ENCODE peak calls at places on chromosome 22, in four cellular contexts. C, Q, I and Y are unnamed samples.

GRCh38 chr22:47161631-47162030 is 399.2 kb downstream of the TBC1D22A start:
- DNase-seq in C (no peak), Q (peak; percentile 3), I (no peak), Y (no peak)

GRCh38 chr22:25139062-25139461 is 60.6 kb upstream of the CRYBB3 start:
- DNase-seq in C (no peak), Q (peak; percentile 59), I (no peak), Y (peak; percentile 62)

GRCh38 chr22:20111045-20111688 is 4.7 kb upstream of the RANBP1 start:
- DNase-seq in C (peak; percentile 37), Q (no peak), I (no peak), Y (peak; percentile 29)

GRCh38 chr22:44497218-44497903 is 672 bp downstream of the RTL6 start:
- DNase-seq in C (no peak), Q (peak; percentile 73), I (peak; percentile 27), Y (peak; percentile 26)

GRCh38 chr22:18031670-18032454 is 7.5 kb upstream of the MICAL3 start:
- DNase-seq in C (no peak), Q (peak; percentile 69), I (peak; percentile 96), Y (peak; percentile 84)

GRCh38 chr22:42720263-42721044 is at the start of gene A4GALT:
- DNase-seq in C (peak; percentile 52), Q (no peak), I (no peak), Y (no peak)

GRCh38 chr22:25972397-25972796 is 196.9 kb upstream of the SEZ6L start:
- DNase-seq in C (no peak), Q (no peak), I (no peak), Y (no peak)

GRCh38 chr22:49958961-49959781 is 1.4 kb upstream of the PIM3 start:
- DNase-seq in C (no peak), Q (peak; percentile 45), I (no peak), Y (no peak)

GRCh38 chr22:30238661-30239420 is 7.7 kb downstream of the LIF start:
- DNase-seq in C (no peak), Q (no peak), I (peak; percentile 89), Y (peak; percentile 72)

GRCh38 chr22:47207846-47208554 is 445.6 kb downstream of the TBC1D22A start:
- DNase-seq in C (no peak), Q (no peak), I (no peak), Y (no peak)

GRCh38 chr22:19382240-19382639 is 49.3 kb downstream of the HIRA start:
- DNase-seq in C (no peak), Q (no peak), I (no peak), Y (no peak)

GRCh38 chr22:31585161-31585859 is 76.7 kb downstream of the PISD start:
- DNase-seq in C (no peak), Q (no peak), I (peak; percentile 33), Y (peak; percentile 61)

GRCh38 chr22:22033803-22034468 is 51.3 kb upstream of the TOP3B start:
- DNase-seq in C (no peak), Q (no peak), I (no peak), Y (no peak)

GRCh38 chr22:24471570-24471969 is 23.6 kb upstream of the UPB1 start:
- DNase-seq in C (no peak), Q (peak; percentile 34), I (peak; percentile 97), Y (peak; percentile 91)

GRCh38 chr22:50447576-50448551 is 27.0 kb downstream of the SBF1 start:
- DNase-seq in C (no peak), Q (no peak), I (no peak), Y (no peak)

GRCh38 chr22:35541254-35541748 is 670 bp downstream of the RASD2 start:
- DNase-seq in C (peak; percentile 39), Q (no peak), I (no peak), Y (no peak)

GRCh38 chr22:19844423-19845368 is 10.0 kb downstream of the GNB1L start:
- DNase-seq in C (no peak), Q (peak; percentile 46), I (peak; percentile 56), Y (peak; percentile 47)

GRCh38 chr22:18000441-18001039 is 23.8 kb downstream of the MICAL3 start:
- DNase-seq in C (peak; percentile 46), Q (no peak), I (no peak), Y (no peak)

GRCh38 chr22:21952586-21953571 is at the start of gene PPM1F:
- DNase-seq in C (peak; percentile 92), Q (peak; percentile 86), I (peak; percentile 48), Y (peak; percentile 66)

GRCh38 chr22:24423519-24424000 is 3.8 kb upstream of the ADORA2A start:
- DNase-seq in C (peak; percentile 74), Q (peak; percentile 48), I (no peak), Y (no peak)

GRCh38 chr22:42613869-42614268 is 814 bp downstream of the POLDIP3 start:
- DNase-seq in C (no peak), Q (no peak), I (peak; percentile 28), Y (no peak)

GRCh38 chr22:44249376-44250147 is 63.2 kb downstream of the SHISAL1 start:
- DNase-seq in C (no peak), Q (no peak), I (no peak), Y (no peak)

GRCh38 chr22:32628626-32629587 is 154.3 kb downstream of the FBXO7 start:
- DNase-seq in C (no peak), Q (no peak), I (no peak), Y (peak; percentile 33)

GRCh38 chr22:31093090-31093850 is 12.2 kb downstream of the SMTN start:
- DNase-seq in C (peak; percentile 76), Q (no peak), I (no peak), Y (no peak)

DNA sequence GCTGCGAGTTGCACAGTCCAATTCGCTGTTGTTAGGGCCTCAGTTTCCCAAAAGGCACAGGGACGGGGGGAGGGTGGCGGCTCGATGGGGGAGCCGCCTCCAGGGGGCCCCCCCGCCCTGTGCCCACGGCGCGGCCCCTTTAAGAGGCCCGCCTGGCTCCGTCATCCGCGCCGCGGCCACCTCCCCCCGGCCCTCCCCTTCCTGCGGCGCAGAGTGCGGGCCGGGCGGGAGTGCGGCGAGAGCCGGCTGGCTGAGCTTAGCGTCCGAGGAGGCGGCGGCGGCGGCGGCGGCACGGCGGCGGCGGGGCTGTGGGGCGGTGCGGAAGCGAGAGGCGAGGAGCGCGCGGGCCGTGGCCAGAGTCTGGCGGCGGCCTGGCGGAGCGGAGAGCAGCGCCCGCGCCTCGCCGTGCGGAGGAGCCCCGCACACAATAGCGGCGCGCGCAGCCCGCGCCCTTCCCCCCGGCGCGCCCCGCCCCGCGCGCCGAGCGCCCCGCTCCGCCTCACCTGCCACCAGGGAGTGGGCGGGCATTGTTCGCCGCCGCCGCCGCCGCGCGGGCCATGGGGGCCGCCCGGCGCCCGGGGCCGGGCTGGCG is at the start of gene BCR:
- DNase-seq in C (peak; percentile 86), Q (peak; percentile 80), I (peak; percentile 73), Y (peak; percentile 71)
- TF ChIP-seq CTCF in C (no peak), Q (no peak), I (no peak), Y (no peak)

DNA sequence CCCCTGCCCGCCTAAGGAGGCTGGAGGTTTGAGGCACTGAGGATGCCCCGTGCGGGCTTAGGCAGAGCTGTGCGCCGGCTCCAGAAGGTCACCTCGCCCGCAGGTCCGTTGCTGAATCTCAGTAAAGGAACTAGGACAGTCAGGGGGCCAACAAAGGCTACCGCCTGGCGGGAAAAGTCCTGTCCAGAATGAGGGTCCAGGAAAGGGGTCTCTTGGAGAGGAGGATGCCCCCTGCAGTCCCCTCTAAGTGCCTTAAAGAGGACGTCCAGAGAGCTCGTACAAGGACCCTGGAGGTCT is 549 bp downstream of the PVALB start:
- DNase-seq in C (peak; percentile 21), Q (no peak), I (no peak), Y (no peak)
- H3K4me3 ChIP-seq in C (peak overlapping the region; percentile 19), Q (no peak overlapping the region), I (no peak overlapping the region), Y (no peak overlapping the region)

GRCh38 chr22:28772633-28773460 is at the start of gene CCDC117:
- DNase-seq in C (peak; percentile 95), Q (peak; percentile 99), I (peak; percentile 95), Y (peak; percentile 97)
- TF ChIP-seq CTCF in C (peak; percentile 10), Q (peak; percentile 35), I (no peak), Y (no peak)

DNA sequence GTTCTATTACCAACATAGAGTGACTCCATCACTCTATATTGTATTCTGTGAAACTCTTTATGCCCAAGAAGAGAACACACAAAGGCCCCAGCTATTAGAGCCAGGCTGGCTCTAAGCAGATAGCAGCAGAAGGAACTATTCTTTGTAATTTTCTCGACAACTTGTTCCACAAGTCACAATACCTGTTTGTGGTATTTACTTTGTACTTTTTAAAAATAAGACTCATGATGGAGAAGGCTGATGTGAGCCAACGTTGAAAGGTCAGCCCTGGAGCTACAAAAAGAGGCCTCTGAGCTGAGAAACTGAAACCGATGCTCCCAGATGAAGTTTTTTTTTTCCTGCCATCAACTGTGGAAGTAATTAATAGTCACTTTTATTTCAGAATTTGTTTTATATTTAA is 68.3 kb downstream of the LARGE1 start:
- DNase-seq in C (no peak), Q (no peak), I (no peak), Y (no peak)
- H3K4me3 ChIP-seq in C (no peak overlapping the region), Q (no peak overlapping the region), I (no peak overlapping the region), Y (no peak overlapping the region)

GRCh38 chr22:48703265-48703941 is 1124.3 kb downstream of the BRD1 start:
- DNase-seq in C (no peak), Q (no peak), I (no peak), Y (no peak)

GRCh38 chr22:48704335-48704734 is 1123.3 kb downstream of the BRD1 start:
- DNase-seq in C (no peak), Q (no peak), I (no peak), Y (no peak)

GRCh38 chr22:48700566-48701295 is 1126.9 kb downstream of the BRD1 start:
- DNase-seq in C (no peak), Q (no peak), I (no peak), Y (no peak)

GRCh38 chr22:48701296-48702030 is 1126.2 kb downstream of the BRD1 start:
- DNase-seq in C (no peak), Q (no peak), I (no peak), Y (no peak)

GRCh38 chr22:48702573-48703264 is 1125.0 kb downstream of the BRD1 start:
- DNase-seq in C (no peak), Q (no peak), I (no peak), Y (no peak)
- TF ChIP-seq CTCF in C (no peak), Q (no peak), I (no peak), Y (no peak)